ENCODE peak calls at places on chromosomes 4 and X, in six cellular contexts. One of them, this sample, is unnamed.
A peak's percentile ranks its signal among the peaks of the same experiment; 100 is the strongest.

GRCh38 chr4:176769519-176769918 is 23.2 kb downstream of the VEGFC start:
- DNase-seq in H1: no peak
- DNase-seq in HepG2: no peak
- DNase-seq in K562: no peak
- DNase-seq in GM12878: no peak
- DNase-seq in HCT116: no peak
- DNase-seq in this sample: no peak

GRCh38 chr4:3160325-3160915 is 85.9 kb downstream of the HTT start:
- DNase-seq in GM12878: no peak
- DNase-seq in HepG2: no peak
- DNase-seq in K562: no peak
- DNase-seq in H1: no peak
- DNase-seq in HCT116: no peak
- DNase-seq in this sample: no peak

GRCh38 chr4:39083164-39083563 is 21.1 kb downstream of the KLHL5 start:
- DNase-seq in HCT116: no peak
- DNase-seq in H1: no peak
- DNase-seq in HepG2: no peak
- DNase-seq in GM12878: no peak
- DNase-seq in K562: no peak
- DNase-seq in this sample: no peak

GRCh38 chr4:145544998-145545397 is 63.3 kb downstream of the SMAD1 start:
- DNase-seq in HepG2: no peak
- DNase-seq in K562: no peak
- DNase-seq in GM12878: no peak
- DNase-seq in HCT116: no peak
- DNase-seq in H1: no peak
- DNase-seq in this sample: no peak

GRCh38 chr4:28490669-28491068 is 1630.0 kb downstream of the STIM2 start:
- DNase-seq in K562: no peak
- DNase-seq in GM12878: no peak
- DNase-seq in HepG2: no peak
- DNase-seq in H1: no peak
- DNase-seq in HCT116: no peak
- DNase-seq in this sample: no peak

GRCh38 chr4:31146366-31146765 is 426.2 kb downstream of the PCDH7 start:
- DNase-seq in GM12878: no peak
- DNase-seq in HepG2: no peak
- DNase-seq in H1: no peak
- DNase-seq in HCT116: no peak
- DNase-seq in K562: no peak
- DNase-seq in this sample: no peak

GRCh38 chr4:149465941-149466340 is 349.7 kb downstream of the IQCM start:
- DNase-seq in K562: no peak
- DNase-seq in GM12878: no peak
- DNase-seq in HCT116: no peak
- DNase-seq in HepG2: no peak
- DNase-seq in H1: no peak
- DNase-seq in this sample: no peak

GRCh38 chrX:42943051-42943450 is 165.1 kb upstream of the PPP1R2C start:
- DNase-seq in HepG2: peak; percentile 1
- DNase-seq in K562: no peak
- DNase-seq in GM12878: no peak
- DNase-seq in H1: no peak
- DNase-seq in HCT116: no peak
- DNase-seq in this sample: no peak

GRCh38 chr4:67892905-67893304 is 9.1 kb upstream of the TMPRSS11D start:
- DNase-seq in H1: no peak
- DNase-seq in K562: no peak
- DNase-seq in GM12878: no peak
- DNase-seq in HCT116: no peak
- DNase-seq in HepG2: no peak
- DNase-seq in this sample: no peak

GRCh38 chr4:1882850-1883271 is 11.7 kb downstream of the NSD2 start:
- DNase-seq in GM12878: no peak
- DNase-seq in H1: no peak
- DNase-seq in K562: peak; percentile 86
- DNase-seq in HepG2: no peak
- DNase-seq in HCT116: no peak
- DNase-seq in this sample: no peak

GRCh38 chrX:41118156-41118555 is 32.9 kb downstream of the USP9X start:
- DNase-seq in H1: no peak
- DNase-seq in GM12878: no peak
- DNase-seq in K562: no peak
- DNase-seq in HepG2: no peak
- DNase-seq in HCT116: no peak
- DNase-seq in this sample: no peak

GRCh38 chrX:24079405-24079804 is 24.6 kb downstream of the EIF2S3 start:
- DNase-seq in H1: no peak
- DNase-seq in HepG2: no peak
- DNase-seq in HCT116: no peak
- DNase-seq in GM12878: no peak
- DNase-seq in K562: no peak
- DNase-seq in this sample: no peak

GRCh38 chrX:129737921-129738320 is 858 bp upstream of the XPNPEP2 start:
- DNase-seq in H1: no peak
- DNase-seq in HCT116: no peak
- DNase-seq in HepG2: no peak
- DNase-seq in GM12878: no peak
- DNase-seq in K562: no peak
- DNase-seq in this sample: no peak

GRCh38 chrX:48071986-48072605 is 656 bp upstream of the ZNF630 start:
- DNase-seq in HepG2: no peak
- DNase-seq in GM12878: no peak
- DNase-seq in H1: no peak
- DNase-seq in HCT116: no peak
- DNase-seq in K562: no peak
- DNase-seq in this sample: no peak

GRCh38 chrX:97524997-97525396 is 641.3 kb downstream of the RPA4 start:
- DNase-seq in K562: no peak
- DNase-seq in H1: no peak
- DNase-seq in HepG2: no peak
- DNase-seq in GM12878: no peak
- DNase-seq in HCT116: no peak
- DNase-seq in this sample: peak; percentile 8

GRCh38 chrX:135974279-135974856 is 580 bp upstream of the MMGT1 start:
- DNase-seq in HepG2: peak; percentile 2
- DNase-seq in K562: no peak
- DNase-seq in H1: peak; percentile 48
- DNase-seq in HCT116: peak; percentile 36
- DNase-seq in GM12878: no peak
- DNase-seq in this sample: no peak

GRCh38 chr4:57043304-57044251 is 64.9 kb downstream of the POLR2B start:
- DNase-seq in GM12878: no peak
- DNase-seq in K562: no peak
- DNase-seq in H1: no peak
- DNase-seq in HepG2: no peak
- DNase-seq in HCT116: no peak
- DNase-seq in this sample: no peak

GRCh38 chrX:138710866-138711331 is 618 bp downstream of the FGF13 start:
- DNase-seq in H1: peak; percentile 49
- DNase-seq in HCT116: no peak
- DNase-seq in GM12878: no peak
- DNase-seq in K562: no peak
- DNase-seq in HepG2: no peak
- DNase-seq in this sample: no peak

GRCh38 chr4:141636077-141636770 is at the start of gene IL15:
- DNase-seq in GM12878: no peak
- DNase-seq in K562: peak; percentile 5
- DNase-seq in H1: peak; percentile 79
- DNase-seq in HCT116: peak; percentile 36
- DNase-seq in HepG2: peak; percentile 16
- DNase-seq in this sample: no peak

GRCh38 chr4:150004481-150004880 is 73.8 kb upstream of the DCLK2 start:
- DNase-seq in H1: no peak
- DNase-seq in HepG2: no peak
- DNase-seq in GM12878: no peak
- DNase-seq in K562: no peak
- DNase-seq in HCT116: no peak
- DNase-seq in this sample: no peak

GRCh38 chr4:6781561-6781960 is 966 bp upstream of the KIAA0232 start:
- DNase-seq in GM12878: no peak
- DNase-seq in H1: no peak
- DNase-seq in HepG2: no peak
- DNase-seq in K562: no peak
- DNase-seq in HCT116: no peak
- DNase-seq in this sample: no peak

GRCh38 chr4:6778435-6778834 is 4.1 kb upstream of the KIAA0232 start:
- DNase-seq in HepG2: no peak
- DNase-seq in H1: no peak
- DNase-seq in HCT116: no peak
- DNase-seq in K562: no peak
- DNase-seq in GM12878: no peak
- DNase-seq in this sample: no peak

GRCh38 chr4:6781113-6781512 is 1.4 kb upstream of the KIAA0232 start:
- DNase-seq in HepG2: no peak
- DNase-seq in HCT116: no peak
- DNase-seq in K562: no peak
- DNase-seq in GM12878: no peak
- DNase-seq in H1: no peak
- DNase-seq in this sample: no peak

GRCh38 chr4:6777636-6778281 is 4.8 kb upstream of the KIAA0232 start:
- DNase-seq in K562: no peak
- DNase-seq in GM12878: no peak
- DNase-seq in HCT116: no peak
- DNase-seq in H1: no peak
- DNase-seq in HepG2: peak; percentile 58
- DNase-seq in this sample: no peak

DNA sequence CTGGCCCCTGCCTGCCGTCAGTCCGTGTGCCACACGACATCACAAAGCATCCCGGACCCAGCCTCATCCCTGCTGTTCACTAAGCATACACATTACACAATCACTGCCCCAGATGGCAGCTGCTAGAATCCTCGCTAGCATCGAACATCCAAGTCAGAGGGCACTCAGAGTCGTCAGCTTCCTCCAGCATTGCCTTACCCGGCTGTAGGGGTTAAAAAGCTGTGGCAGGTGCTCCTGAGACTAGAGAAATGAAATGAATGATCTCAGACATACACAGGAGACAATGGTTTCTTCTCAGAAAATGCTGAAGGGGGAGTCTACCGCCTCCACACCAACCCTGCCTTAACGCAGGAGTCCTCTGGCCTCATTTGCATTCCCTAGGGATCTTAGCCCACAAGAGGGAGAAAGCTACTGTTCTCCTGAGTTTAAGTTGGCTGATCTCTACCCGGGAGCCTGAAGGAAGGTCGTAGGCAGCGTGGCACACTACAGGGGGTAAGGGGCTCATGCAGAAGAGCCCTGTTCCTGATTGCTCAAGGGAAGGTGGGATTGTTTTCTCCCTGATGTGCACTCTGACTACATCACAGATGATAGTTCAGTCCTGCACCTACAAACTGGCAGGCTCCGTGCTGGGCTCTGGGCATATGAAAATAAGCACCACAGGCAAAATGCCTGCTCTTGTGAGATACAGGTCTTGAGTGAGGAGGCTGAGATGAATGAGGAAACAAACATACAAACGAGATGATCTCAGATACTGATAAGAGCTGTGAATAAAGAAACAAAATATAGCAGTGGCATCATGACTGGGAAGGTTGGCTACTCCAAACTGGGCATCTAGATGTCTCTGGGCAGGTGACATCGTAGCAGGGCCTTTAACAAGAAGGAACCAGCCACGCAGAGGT is 2.6 kb upstream of the KIAA0232 start:
- DNase-seq in K562: no peak
- DNase-seq in HCT116: no peak
- DNase-seq in GM12878: no peak
- DNase-seq in HepG2: peak; percentile 62
- DNase-seq in H1: no peak
- DNase-seq in this sample: no peak
- H3K4me3 ChIP-seq in K562: no peak overlapping the region
- H3K4me3 ChIP-seq in HCT116: no peak overlapping the region
- H3K4me3 ChIP-seq in GM12878: no peak overlapping the region
- H3K4me3 ChIP-seq in HepG2: no peak overlapping the region
- H3K4me3 ChIP-seq in H1: no peak overlapping the region
- H3K4me3 ChIP-seq in this sample: no peak overlapping the region

DNA sequence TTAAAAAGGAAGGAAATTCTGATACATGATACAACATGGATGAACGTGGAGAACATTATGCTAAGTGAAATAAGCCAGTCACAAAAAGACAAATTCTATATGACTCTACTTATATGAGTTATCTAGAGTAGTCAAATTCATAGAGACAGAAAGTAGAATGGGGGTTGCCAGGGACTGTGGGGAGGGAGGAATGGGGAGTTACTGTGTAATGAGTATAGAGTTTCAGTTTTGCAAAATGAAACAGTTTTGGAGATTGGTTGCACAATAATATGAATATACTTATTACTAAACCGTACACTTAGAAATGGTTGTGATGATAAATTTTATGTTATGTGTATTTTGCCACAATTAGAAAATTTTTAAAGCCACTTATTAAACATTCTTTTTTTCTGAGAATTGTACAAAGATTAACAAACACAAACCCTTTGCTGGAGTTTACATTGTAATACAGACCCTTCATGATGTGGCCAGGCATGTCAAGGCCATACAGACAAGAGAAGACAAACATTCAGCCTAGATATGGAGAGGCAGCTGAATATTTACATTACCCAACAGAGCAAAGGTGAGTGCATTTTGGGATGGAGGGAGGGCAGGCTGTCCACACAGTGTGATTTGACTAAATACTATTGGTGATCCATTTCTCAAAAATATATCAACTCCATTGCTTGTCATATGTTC is 21.2 kb upstream of the GPC3 start:
- DNase-seq in GM12878: no peak
- DNase-seq in HCT116: no peak
- DNase-seq in HepG2: peak; percentile 89
- DNase-seq in H1: no peak
- DNase-seq in K562: no peak
- DNase-seq in this sample: no peak
- TF ChIP-seq ZNF274 in GM12878: no peak
- TF ChIP-seq ZNF274 in HCT116: no peak
- TF ChIP-seq ZNF274 in HepG2: no peak
- TF ChIP-seq ZNF274 in H1: no peak
- TF ChIP-seq ZNF274 in K562: no peak
- TF ChIP-seq ZNF274 in this sample: no peak

GRCh38 chrX:105136786-105137185 is 83.7 kb downstream of the TEX13A start:
- DNase-seq in H1: no peak
- DNase-seq in GM12878: no peak
- DNase-seq in HCT116: no peak
- DNase-seq in HepG2: no peak
- DNase-seq in K562: no peak
- DNase-seq in this sample: no peak

DNA sequence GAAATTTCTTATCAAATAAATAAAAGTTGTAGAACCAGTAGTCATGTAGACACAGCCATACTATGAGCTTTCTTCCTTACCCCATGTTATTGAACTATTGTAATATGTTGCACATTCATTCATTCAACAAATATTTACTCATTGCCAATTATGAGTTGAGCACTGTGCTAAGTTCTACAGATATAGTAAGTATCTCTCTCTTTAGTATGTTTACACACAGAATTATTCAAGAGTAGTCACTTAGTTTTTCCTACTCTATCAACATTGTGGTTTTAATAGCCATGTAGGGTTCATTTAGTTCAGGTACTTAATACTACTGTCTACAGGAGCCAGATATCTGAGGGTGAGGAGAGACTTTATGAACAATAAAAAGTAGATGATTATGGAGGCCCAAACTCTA is 86.2 kb downstream of the TEX13A start:
- DNase-seq in HepG2: no peak
- DNase-seq in K562: no peak
- DNase-seq in H1: no peak
- DNase-seq in GM12878: no peak
- DNase-seq in HCT116: no peak
- DNase-seq in this sample: no peak
- H3K4me1 ChIP-seq in HepG2: no peaks in the 10 kb centered on the region
- H3K4me1 ChIP-seq in K562: no peaks in the 10 kb centered on the region
- H3K4me1 ChIP-seq in H1: no peaks in the 10 kb centered on the region
- H3K4me1 ChIP-seq in GM12878: no peaks in the 10 kb centered on the region
- H3K4me1 ChIP-seq in HCT116: no peaks in the 10 kb centered on the region
- H3K4me1 ChIP-seq in this sample: no peaks in the 10 kb centered on the region

GRCh38 chr4:168853770-168854169 is 156.3 kb downstream of the CBR4 start:
- DNase-seq in K562: no peak
- DNase-seq in H1: no peak
- DNase-seq in GM12878: peak; percentile 15
- DNase-seq in HepG2: no peak
- DNase-seq in HCT116: no peak
- DNase-seq in this sample: no peak
- H3K4me3 ChIP-seq in K562: no peak overlapping the region
- H3K4me3 ChIP-seq in H1: no peak overlapping the region
- H3K4me3 ChIP-seq in GM12878: no peak overlapping the region
- H3K4me3 ChIP-seq in HepG2: no peak overlapping the region
- H3K4me3 ChIP-seq in HCT116: no peak overlapping the region
- H3K4me3 ChIP-seq in this sample: no peak overlapping the region